ENCODE peak calls at places on chromosomes 7 and 10, in ten cellular contexts. W, J, B, A, U, F, I, T, M and H are unnamed samples.

GRCh38 chr7:139873593-139874374 is 44.7 kb downstream of the TBXAS1 start:
- DNase-seq in W (no peak), J (no peak), B (no peak), A (no peak), U (no peak), F (no peak), I (no peak), T (no peak), M (no peak), H (no peak)

GRCh38 chr7:6164491-6164890 is 107.9 kb downstream of the CYTH3 start:
- DNase-seq in W (no peak), J (no peak), B (no peak), A (no peak), U (no peak), F (peak), I (no peak), T (no peak), M (peak), H (no peak)

GRCh38 chr10:29646960-29647431 is 12.2 kb upstream of the SVIL start:
- DNase-seq in W (no peak), J (no peak), B (no peak), A (no peak), U (peak), F (no peak), I (no peak), T (no peak), M (peak), H (no peak)

GRCh38 chr7:99120503-99120902 is 23.4 kb downstream of the SMURF1 start:
- DNase-seq in W (no peak), J (no peak), B (no peak), A (no peak), U (no peak), F (no peak), I (no peak), T (no peak), M (no peak), H (no peak)

GRCh38 chr7:139758388-139758787 is 19.4 kb downstream of the HIPK2 start:
- DNase-seq in W (no peak), J (no peak), B (no peak), A (no peak), U (no peak), F (no peak), I (no peak), T (peak), M (no peak), H (no peak)

GRCh38 chr7:74003609-74004008 is 24.4 kb upstream of the ELN start:
- DNase-seq in W (no peak), J (no peak), B (no peak), A (no peak), U (no peak), F (no peak), I (no peak), T (no peak), M (no peak), H (no peak)

GRCh38 chr7:84455788-84456187 is 261.2 kb upstream of the SEMA3A start:
- DNase-seq in W (no peak), J (no peak), B (no peak), A (peak), U (no peak), F (no peak), I (no peak), T (no peak), M (no peak), H (peak)

GRCh38 chr10:29746080-29746797 is 111.5 kb upstream of the SVIL start:
- DNase-seq in W (no peak), J (no peak), B (no peak), A (no peak), U (no peak), F (no peak), I (no peak), T (no peak), M (peak), H (no peak)

GRCh38 chr7:2936891-2937580 is 92.9 kb upstream of the GNA12 start:
- DNase-seq in W (no peak), J (no peak), B (peak), A (no peak), U (no peak), F (no peak), I (no peak), T (no peak), M (no peak), H (no peak)

GRCh38 chr10:119469846-119470245 is 72.7 kb downstream of the RGS10 start:
- DNase-seq in W (no peak), J (no peak), B (no peak), A (no peak), U (no peak), F (no peak), I (no peak), T (no peak), M (no peak), H (no peak)

GRCh38 chr10:133511907-133512528 is 15.1 kb upstream of the CYP2E1 start:
- DNase-seq in W (no peak), J (no peak), B (no peak), A (no peak), U (no peak), F (no peak), I (no peak), T (no peak), M (no peak), H (no peak)

GRCh38 chr10:15370212-15370740 is 813 bp downstream of the FAM171A1 start:
- DNase-seq in W (no peak), J (peak), B (no peak), A (peak), U (peak), F (peak), I (no peak), T (peak), M (peak), H (peak)

GRCh38 chr7:972670-973309 is 2.6 kb downstream of the COX19 start:
- DNase-seq in W (no peak), J (no peak), B (no peak), A (no peak), U (no peak), F (no peak), I (no peak), T (no peak), M (no peak), H (no peak)
- H3K27ac ChIP-seq in W (no peak), J (no peak), B (peak), A (no peak), U (no peak), F (no peak), I (no peak), T (no peak), M (no peak), H (no peak)

GRCh38 chr10:13449296-13449695 is 79.5 kb downstream of the BEND7 start:
- DNase-seq in W (no peak), J (no peak), B (no peak), A (peak), U (no peak), F (no peak), I (no peak), T (no peak), M (no peak), H (peak)

GRCh38 chr10:13453896-13454295 is 74.9 kb downstream of the BEND7 start:
- DNase-seq in W (no peak), J (no peak), B (no peak), A (no peak), U (no peak), F (no peak), I (no peak), T (no peak), M (no peak), H (no peak)

GRCh38 chr10:13448216-13448615 is 80.6 kb downstream of the BEND7 start:
- DNase-seq in W (no peak), J (no peak), B (no peak), A (peak), U (no peak), F (no peak), I (no peak), T (no peak), M (peak), H (no peak)

DNA sequence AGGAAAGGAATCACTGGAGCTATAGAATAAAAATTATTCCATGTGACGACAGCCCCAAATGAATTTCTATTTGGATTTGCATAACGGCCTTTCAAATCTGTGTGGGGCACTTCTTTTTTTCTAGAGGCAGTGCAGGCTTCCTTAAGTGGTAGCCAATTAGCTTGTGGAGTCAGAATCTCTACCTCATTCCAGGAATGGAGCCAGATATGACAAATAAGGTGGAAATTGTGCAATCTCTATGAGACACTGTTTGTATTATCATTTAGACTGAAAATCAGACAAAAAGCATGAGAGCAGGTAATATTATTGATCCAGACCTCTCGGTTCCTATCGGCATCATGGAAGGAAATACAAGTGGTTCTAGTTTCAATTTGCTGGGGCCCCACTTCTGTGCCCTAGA is 78.7 kb downstream of the BEND7 start:
- DNase-seq in W (no peak), J (no peak), B (no peak), A (peak), U (no peak), F (no peak), I (no peak), T (no peak), M (no peak), H (peak)
- H3K27ac ChIP-seq in W (no peak), J (no peak), B (no peak), A (no peak), U (no peak), F (no peak), I (no peak), T (no peak), M (no peak), H (no peak)

GRCh38 chr10:78931333-78932083 is 137.3 kb upstream of the ZMIZ1 start:
- DNase-seq in W (peak), J (peak), B (no peak), A (peak), U (peak), F (no peak), I (no peak), T (peak), M (peak), H (no peak)
- H3K27ac ChIP-seq in W (peak), J (peak), B (no peak), A (no peak), U (no peak), F (no peak), I (no peak), T (peak), M (peak), H (no peak)

DNA sequence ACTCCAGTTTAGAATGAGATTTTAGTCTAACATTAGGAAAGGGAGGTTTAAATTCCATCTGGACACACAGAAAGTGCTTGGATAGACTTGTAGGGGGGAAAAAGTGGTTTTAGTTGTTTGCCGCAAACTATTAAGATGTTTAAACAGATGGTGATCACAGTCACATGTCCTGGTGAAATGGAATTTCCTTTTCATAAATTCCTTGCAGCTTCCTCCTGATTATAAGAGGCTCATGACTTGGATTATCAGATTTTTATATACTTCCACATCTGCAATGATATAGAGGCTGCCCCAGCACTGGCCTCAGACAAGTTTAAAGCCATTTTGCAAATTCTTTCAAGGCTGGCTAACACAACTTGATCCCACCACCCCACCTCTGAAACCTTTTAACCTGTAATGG is 106.4 kb upstream of the ARMC3 start:
- DNase-seq in W (no peak), J (no peak), B (no peak), A (no peak), U (no peak), F (no peak), I (no peak), T (no peak), M (peak), H (no peak)
- H3K27ac ChIP-seq in W (peak), J (no peak), B (no peak), A (no peak), U (no peak), F (no peak), I (no peak), T (no peak), M (peak), H (no peak)

DNA sequence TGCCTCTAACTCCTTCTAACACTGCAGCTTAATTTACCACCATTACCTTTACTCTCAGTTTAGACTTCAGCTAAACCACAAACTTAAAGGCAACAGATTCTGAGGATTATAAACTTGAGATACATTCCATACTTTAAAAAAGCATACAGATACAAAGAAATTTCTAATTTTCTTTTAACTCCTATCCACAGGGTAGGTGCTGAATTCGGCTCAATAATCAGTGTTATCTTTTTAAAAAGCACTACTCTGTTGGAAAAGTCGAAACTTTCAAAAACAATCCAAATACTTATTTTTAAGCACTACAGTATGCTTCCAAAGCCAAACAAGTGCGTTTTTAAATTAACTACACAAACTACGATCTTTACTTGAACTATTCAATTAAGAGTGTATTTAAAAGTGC is 1.0 kb downstream of the SMNDC1 start:
- DNase-seq in W (no peak), J (no peak), B (no peak), A (no peak), U (no peak), F (no peak), I (no peak), T (no peak), M (no peak), H (no peak)
- H3K27ac ChIP-seq in W (no peak), J (no peak), B (no peak), A (peak), U (peak), F (peak), I (no peak), T (no peak), M (peak), H (peak)

GRCh38 chr10:131085586-131085860 is 226.0 kb downstream of the TCERG1L start:
- DNase-seq in W (no peak), J (no peak), B (no peak), A (no peak), U (no peak), F (no peak), I (no peak), T (no peak), M (no peak), H (no peak)
- H3K27ac ChIP-seq in W (no peak), J (no peak), B (no peak), A (no peak), U (no peak), F (no peak), I (no peak), T (no peak), M (no peak), H (no peak)

GRCh38 chr10:70130878-70131559 is 1.6 kb downstream of the AIFM2 start:
- DNase-seq in W (no peak), J (peak), B (no peak), A (peak), U (no peak), F (no peak), I (no peak), T (no peak), M (peak), H (no peak)
- H3K27ac ChIP-seq in W (peak), J (peak), B (no peak), A (no peak), U (no peak), F (peak), I (no peak), T (peak), M (no peak), H (no peak)

GRCh38 chr10:27530477-27530876 is 26.4 kb downstream of the RAB18 start:
- DNase-seq in W (no peak), J (no peak), B (no peak), A (no peak), U (no peak), F (no peak), I (no peak), T (no peak), M (no peak), H (no peak)
- H3K27ac ChIP-seq in W (no peak), J (no peak), B (no peak), A (no peak), U (no peak), F (no peak), I (no peak), T (no peak), M (no peak), H (no peak)